ENCODE peak calls at places on chromosomes 1 and 21, in five cellular contexts. One of them, this sample, is unnamed.

GRCh38 chr1:20589331-20590312 is 725 bp downstream of the CDA start:
- DNase-seq in BE2C: no peak
- DNase-seq in astrocyte of the cerebellum: no peak
- DNase-seq in left lung: peak; percentile 76
- DNase-seq in uterus: peak; percentile 49
- DNase-seq in this sample: no peak

GRCh38 chr1:79059361-79059760 is 52.8 kb upstream of the ADGRL4 start:
- DNase-seq in BE2C: no peak
- DNase-seq in astrocyte of the cerebellum: no peak
- DNase-seq in left lung: no peak
- DNase-seq in uterus: no peak
- DNase-seq in this sample: no peak

GRCh38 chr1:173453982-173454381 is 23.2 kb upstream of the PRDX6 start:
- DNase-seq in BE2C: no peak
- DNase-seq in astrocyte of the cerebellum: no peak
- DNase-seq in left lung: no peak
- DNase-seq in uterus: no peak
- DNase-seq in this sample: no peak

GRCh38 chr1:21378705-21379494 is 61.0 kb upstream of the NBPF3 start:
- DNase-seq in BE2C: no peak
- DNase-seq in astrocyte of the cerebellum: no peak
- DNase-seq in left lung: no peak
- DNase-seq in uterus: no peak
- DNase-seq in this sample: peak; percentile 64

GRCh38 chr1:230348386-230349022 is 77.6 kb downstream of the PGBD5 start:
- DNase-seq in BE2C: no peak
- DNase-seq in astrocyte of the cerebellum: no peak
- DNase-seq in left lung: no peak
- DNase-seq in uterus: no peak
- DNase-seq in this sample: no peak

GRCh38 chr1:24900985-24901781 is 28.9 kb downstream of the RUNX3 start:
- DNase-seq in BE2C: no peak
- DNase-seq in astrocyte of the cerebellum: no peak
- DNase-seq in left lung: peak; percentile 24
- DNase-seq in uterus: no peak
- DNase-seq in this sample: no peak

GRCh38 chr1:222081859-222082258 is 340.0 kb upstream of the DUSP10 start:
- DNase-seq in BE2C: no peak
- DNase-seq in astrocyte of the cerebellum: no peak
- DNase-seq in left lung: no peak
- DNase-seq in uterus: no peak
- DNase-seq in this sample: no peak

GRCh38 chr1:67753776-67754525 is 69.0 kb downstream of the GADD45A start:
- DNase-seq in BE2C: no peak
- DNase-seq in astrocyte of the cerebellum: no peak
- DNase-seq in left lung: peak; percentile 62
- DNase-seq in uterus: no peak
- DNase-seq in this sample: no peak

DNA sequence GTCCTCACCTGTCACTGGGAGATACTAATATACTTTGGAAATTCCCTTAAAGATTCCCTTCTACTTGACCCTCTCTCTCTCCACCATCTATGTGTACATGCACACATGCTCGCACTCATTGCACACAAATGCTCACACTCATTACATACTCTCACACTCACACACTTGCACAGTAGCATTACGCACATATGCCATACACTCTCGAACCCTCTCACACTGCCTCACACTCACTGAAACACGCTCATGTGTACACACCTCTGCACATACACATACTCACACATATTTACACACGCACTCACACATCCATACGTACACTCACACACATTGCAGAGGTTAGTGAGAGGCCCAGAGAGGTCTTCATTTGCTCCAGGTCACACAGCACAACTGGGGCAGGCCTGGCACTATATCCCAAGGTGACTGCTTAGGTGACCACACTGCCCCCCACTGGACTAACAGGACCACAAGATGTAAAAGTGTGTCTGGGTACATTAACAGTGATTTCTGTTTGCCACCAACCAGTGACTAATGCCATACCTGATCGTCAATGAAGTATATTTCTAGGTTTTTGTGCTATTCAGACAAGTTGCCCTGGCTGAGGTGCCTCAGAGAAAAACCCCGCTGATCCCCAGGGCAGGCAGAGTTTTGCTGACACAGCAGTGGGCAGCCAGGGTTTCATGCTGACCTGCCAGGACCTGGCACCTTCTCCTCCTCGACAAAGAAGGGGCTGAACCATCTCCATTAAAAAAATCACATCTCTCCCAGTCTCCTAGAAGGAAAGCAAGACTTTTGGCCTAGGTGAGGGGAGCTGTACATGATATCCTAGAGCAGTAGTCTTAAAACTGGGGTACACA is 28.5 kb upstream of the CAMK1G start:
- DNase-seq in BE2C: no peak
- DNase-seq in astrocyte of the cerebellum: no peak
- DNase-seq in left lung: no peak
- DNase-seq in uterus: no peak
- DNase-seq in this sample: no peak
- TF ChIP-seq CTCF in BE2C: peak; percentile 6
- TF ChIP-seq CTCF in astrocyte of the cerebellum: no peak
- TF ChIP-seq CTCF in left lung: no peak
- TF ChIP-seq CTCF in uterus: no peak
- TF ChIP-seq CTCF in this sample: no peak

GRCh38 chr1:57422271-57423134 is 1.4 kb downstream of the DAB1 start:
- DNase-seq in BE2C: no peak
- DNase-seq in astrocyte of the cerebellum: no peak
- DNase-seq in left lung: no peak
- DNase-seq in uterus: no peak
- DNase-seq in this sample: no peak
- TF ChIP-seq CTCF in BE2C: no peak
- TF ChIP-seq CTCF in astrocyte of the cerebellum: peak; percentile 39
- TF ChIP-seq CTCF in left lung: no peak
- TF ChIP-seq CTCF in uterus: no peak
- TF ChIP-seq CTCF in this sample: peak; percentile 41

GRCh38 chr1:58352476-58353092 is 193.9 kb downstream of the OMA1 start:
- DNase-seq in BE2C: no peak
- DNase-seq in astrocyte of the cerebellum: no peak
- DNase-seq in left lung: no peak
- DNase-seq in uterus: no peak
- DNase-seq in this sample: no peak
- TF ChIP-seq CTCF in BE2C: no peak
- TF ChIP-seq CTCF in astrocyte of the cerebellum: no peak
- TF ChIP-seq CTCF in left lung: no peak
- TF ChIP-seq CTCF in uterus: no peak
- TF ChIP-seq CTCF in this sample: no peak

GRCh38 chr1:56526571-56527174 is 52.7 kb downstream of the PLPP3 start:
- DNase-seq in BE2C: peak; percentile 7
- DNase-seq in astrocyte of the cerebellum: no peak
- DNase-seq in left lung: no peak
- DNase-seq in uterus: no peak
- DNase-seq in this sample: peak; percentile 15
- TF ChIP-seq CTCF in BE2C: no peak
- TF ChIP-seq CTCF in astrocyte of the cerebellum: no peak
- TF ChIP-seq CTCF in left lung: no peak
- TF ChIP-seq CTCF in uterus: no peak
- TF ChIP-seq CTCF in this sample: no peak

GRCh38 chr1:58011978-58012377 is 534.5 kb downstream of the OMA1 start:
- DNase-seq in BE2C: no peak
- DNase-seq in astrocyte of the cerebellum: no peak
- DNase-seq in left lung: no peak
- DNase-seq in uterus: no peak
- DNase-seq in this sample: no peak

GRCh38 chr1:58017641-58018040 is 528.9 kb downstream of the OMA1 start:
- DNase-seq in BE2C: no peak
- DNase-seq in astrocyte of the cerebellum: no peak
- DNase-seq in left lung: no peak
- DNase-seq in uterus: no peak
- DNase-seq in this sample: no peak

GRCh38 chr1:58013237-58013636 is 533.3 kb downstream of the OMA1 start:
- DNase-seq in BE2C: no peak
- DNase-seq in astrocyte of the cerebellum: no peak
- DNase-seq in left lung: no peak
- DNase-seq in uterus: no peak
- DNase-seq in this sample: no peak
- TF ChIP-seq CTCF in BE2C: peak; percentile 26
- TF ChIP-seq CTCF in astrocyte of the cerebellum: no peak
- TF ChIP-seq CTCF in left lung: no peak
- TF ChIP-seq CTCF in uterus: no peak
- TF ChIP-seq CTCF in this sample: peak; percentile 24

DNA sequence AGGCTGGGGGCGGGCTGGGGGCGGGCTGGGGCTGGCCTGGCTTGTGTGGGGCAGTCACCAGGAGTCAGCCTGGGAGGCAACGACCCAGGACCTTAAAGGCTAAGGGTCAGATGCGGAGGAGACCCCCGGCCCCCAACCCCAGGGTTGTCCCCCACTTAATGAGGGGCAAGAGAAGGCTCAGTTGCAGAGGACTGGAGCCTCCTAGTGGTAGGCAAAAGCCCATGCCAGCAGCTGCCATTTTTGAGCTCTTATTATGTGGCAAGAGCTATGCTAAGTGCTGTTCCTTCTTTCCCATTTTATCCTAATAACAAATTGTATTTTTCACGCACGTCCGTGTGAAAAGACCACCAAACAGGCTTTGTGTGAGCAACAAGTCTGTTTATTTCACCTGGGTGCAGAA is 8.0 kb downstream of the KIAA1614 start:
- DNase-seq in BE2C: no peak
- DNase-seq in astrocyte of the cerebellum: no peak
- DNase-seq in left lung: no peak
- DNase-seq in uterus: no peak
- DNase-seq in this sample: no peak
- TF ChIP-seq CTCF in BE2C: peak; percentile 43
- TF ChIP-seq CTCF in astrocyte of the cerebellum: peak; percentile 8
- TF ChIP-seq CTCF in left lung: no peak
- TF ChIP-seq CTCF in uterus: no peak
- TF ChIP-seq CTCF in this sample: peak; percentile 37

GRCh38 chr1:6490181-6491075 is 1.0 kb downstream of the PLEKHG5 start:
- DNase-seq in BE2C: peak; percentile 70
- DNase-seq in astrocyte of the cerebellum: peak; percentile 24
- DNase-seq in left lung: peak; percentile 61
- DNase-seq in uterus: peak; percentile 30
- DNase-seq in this sample: peak; percentile 27
- TF ChIP-seq CTCF in BE2C: no peak
- TF ChIP-seq CTCF in astrocyte of the cerebellum: no peak
- TF ChIP-seq CTCF in left lung: no peak
- TF ChIP-seq CTCF in uterus: no peak
- TF ChIP-seq CTCF in this sample: no peak

DNA sequence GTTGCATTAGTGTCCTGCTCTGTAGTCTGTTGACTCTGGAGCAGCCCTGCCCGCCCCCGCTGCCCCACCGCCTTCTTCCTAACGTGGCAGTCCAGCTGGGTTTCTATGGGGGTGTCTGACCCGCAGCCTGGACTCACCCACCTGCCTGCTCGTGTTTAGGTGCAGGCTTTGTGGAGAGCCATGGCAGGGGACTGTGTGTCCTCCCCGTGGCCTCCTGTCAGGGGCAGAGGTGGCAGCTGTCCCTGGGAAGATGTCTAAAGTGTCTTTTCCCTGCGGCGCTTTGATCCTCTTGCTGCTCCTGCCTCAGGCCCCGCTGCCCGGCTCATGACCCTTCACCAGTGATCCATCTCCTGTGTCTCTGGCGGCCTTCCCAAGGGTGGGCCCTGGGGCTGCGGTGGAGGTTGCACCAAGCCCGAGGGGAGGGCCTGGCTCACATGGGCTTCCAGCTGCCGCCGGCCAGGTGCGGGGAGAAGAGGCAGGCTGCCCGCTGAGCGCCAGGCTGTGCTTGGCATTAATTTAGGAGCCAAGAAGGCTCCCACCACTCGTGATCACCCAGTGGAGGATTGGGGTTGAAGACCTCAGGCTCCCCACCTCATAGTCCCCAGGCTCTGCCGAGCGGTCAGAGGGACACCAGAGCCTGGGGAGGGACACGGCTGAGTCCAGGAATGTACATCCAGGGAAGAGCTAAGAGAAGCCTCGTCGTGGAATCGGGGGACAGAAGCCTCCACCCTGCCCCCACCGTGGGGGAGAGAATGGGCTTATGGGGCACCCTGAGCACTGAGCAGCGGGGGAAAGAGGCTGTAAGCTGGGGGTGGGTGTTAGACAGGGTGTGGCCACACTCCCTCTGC is 44.1 kb downstream of the COL18A1 start:
- DNase-seq in BE2C: no peak
- DNase-seq in astrocyte of the cerebellum: no peak
- DNase-seq in left lung: no peak
- DNase-seq in uterus: no peak
- DNase-seq in this sample: no peak
- TF ChIP-seq CTCF in BE2C: no peak
- TF ChIP-seq CTCF in astrocyte of the cerebellum: no peak
- TF ChIP-seq CTCF in left lung: no peak
- TF ChIP-seq CTCF in uterus: no peak
- TF ChIP-seq CTCF in this sample: no peak

GRCh38 chr1:181417915-181418314 is 65.4 kb upstream of the CACNA1E start:
- DNase-seq in BE2C: no peak
- DNase-seq in astrocyte of the cerebellum: no peak
- DNase-seq in left lung: no peak
- DNase-seq in uterus: no peak
- DNase-seq in this sample: no peak

GRCh38 chr1:181425566-181425965 is 57.8 kb upstream of the CACNA1E start:
- DNase-seq in BE2C: no peak
- DNase-seq in astrocyte of the cerebellum: no peak
- DNase-seq in left lung: no peak
- DNase-seq in uterus: no peak
- DNase-seq in this sample: no peak

GRCh38 chr1:181424786-181425403 is 58.4 kb upstream of the CACNA1E start:
- DNase-seq in BE2C: peak; percentile 83
- DNase-seq in astrocyte of the cerebellum: peak; percentile 44
- DNase-seq in left lung: peak; percentile 50
- DNase-seq in uterus: peak; percentile 55
- DNase-seq in this sample: peak; percentile 9

DNA sequence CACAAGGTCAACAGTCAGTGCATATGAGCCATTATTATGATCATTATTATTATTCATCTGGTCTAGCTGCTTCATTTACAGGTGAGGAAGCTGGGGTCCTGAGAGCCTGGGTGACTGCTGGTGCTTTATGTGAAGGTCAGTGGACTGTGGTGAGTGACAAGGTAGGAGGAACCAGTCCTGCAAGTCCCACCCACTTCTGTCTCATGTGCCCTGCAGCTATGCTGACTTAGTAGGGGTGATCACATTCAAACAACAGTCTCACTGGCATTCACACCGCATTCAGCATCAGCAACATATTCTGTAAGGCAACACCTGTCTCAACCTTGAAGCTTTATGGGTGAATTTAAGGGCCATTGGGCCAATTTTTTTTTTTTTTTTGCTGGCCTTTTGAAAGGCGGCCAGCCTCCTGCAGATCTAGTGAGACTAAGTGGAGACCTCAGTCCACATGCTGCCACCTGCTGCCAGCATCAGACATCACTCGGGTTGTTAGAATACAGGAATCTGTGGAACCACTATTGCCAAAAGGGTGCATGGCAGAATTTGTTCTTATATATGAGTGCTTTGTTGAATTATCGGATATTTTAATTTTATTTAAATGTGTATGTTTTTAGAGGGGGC is 59.9 kb upstream of the CACNA1E start:
- DNase-seq in BE2C: peak; percentile 50
- DNase-seq in astrocyte of the cerebellum: peak; percentile 3
- DNase-seq in left lung: no peak
- DNase-seq in uterus: no peak
- DNase-seq in this sample: peak; percentile 11
- TF ChIP-seq CTCF in BE2C: peak; percentile 54
- TF ChIP-seq CTCF in astrocyte of the cerebellum: peak; percentile 48
- TF ChIP-seq CTCF in left lung: peak; percentile 23
- TF ChIP-seq CTCF in uterus: no peak
- TF ChIP-seq CTCF in this sample: peak; percentile 57

This sample was measured in retinal pigment epithelial cell.